ENCODE peak calls at places on chromosomes 1 and 21, in ten cellular contexts. L is fibroblast of the aortic adventitia, U is cardiac muscle cell, D is brain microvascular endothelial cell, A is heart left ventricle, P is psoas muscle, T is ovary, N is MG63, K is neural progenitor cell, W is small intestine. Z is an unnamed sample.

GRCh38 chr1:231020139-231020601 is 19.9 kb downstream of the FAM89A start:
- DNase-seq in L (no peak), U (no peak), D (peak), A (no peak), P (no peak), T (no peak), N (peak), K (no peak), W (no peak), Z (no peak)

GRCh38 chr1:31095298-31095981 is 29.9 kb upstream of the PUM1 start:
- DNase-seq in L (peak), U (no peak), D (peak), A (no peak), P (no peak), T (no peak), N (no peak), K (no peak), W (no peak), Z (peak)

GRCh38 chr1:33152685-33153432 is 29.0 kb downstream of the TRIM62 start:
- DNase-seq in L (peak), U (no peak), D (peak), A (peak), P (peak), T (peak), N (peak), K (peak), W (no peak), Z (no peak)

GRCh38 chr1:179366093-179366800 is 476 bp downstream of the AXDND1 start:
- DNase-seq in L (no peak), U (peak), D (no peak), A (no peak), P (no peak), T (no peak), N (no peak), K (peak), W (no peak), Z (no peak)

GRCh38 chr1:157403203-157403602 is 149.1 kb downstream of the FCRL5 start:
- DNase-seq in L (no peak), U (no peak), D (no peak), A (no peak), P (no peak), T (no peak), N (peak), K (peak), W (peak), Z (no peak)

GRCh38 chr1:225919906-225920305 is 4.1 kb downstream of the PYCR2 start:
- DNase-seq in L (peak), U (no peak), D (no peak), A (peak), P (peak), T (peak), N (peak), K (no peak), W (no peak), Z (peak)

GRCh38 chr1:158931055-158931737 is at the start of gene PYHIN1:
- DNase-seq in L (no peak), U (no peak), D (no peak), A (no peak), P (no peak), T (no peak), N (no peak), K (no peak), W (peak), Z (no peak)

GRCh38 chr1:195763146-195763906 is 844.9 kb downstream of the KCNT2 start:
- DNase-seq in L (no peak), U (no peak), D (no peak), A (peak), P (peak), T (no peak), N (peak), K (no peak), W (no peak), Z (no peak)

GRCh38 chr1:110765640-110766335 is 91.0 kb upstream of the KCNA3 start:
- DNase-seq in L (peak), U (peak), D (peak), A (no peak), P (no peak), T (no peak), N (peak), K (peak), W (peak), Z (peak)

GRCh38 chr1:233349137-233349536 is 21.6 kb downstream of the MAP3K21 start:
- DNase-seq in L (no peak), U (no peak), D (no peak), A (no peak), P (no peak), T (no peak), N (no peak), K (no peak), W (no peak), Z (no peak)

GRCh38 chr1:222054416-222054815 is 312.5 kb upstream of the DUSP10 start:
- DNase-seq in L (no peak), U (no peak), D (no peak), A (no peak), P (no peak), T (no peak), N (no peak), K (no peak), W (no peak), Z (no peak)

GRCh38 chr21:35147439-35147838 is 98.3 kb upstream of the RUNX1 start:
- DNase-seq in L (no peak), U (no peak), D (no peak), A (no peak), P (no peak), T (no peak), N (no peak), K (no peak), W (no peak), Z (no peak)

DNA sequence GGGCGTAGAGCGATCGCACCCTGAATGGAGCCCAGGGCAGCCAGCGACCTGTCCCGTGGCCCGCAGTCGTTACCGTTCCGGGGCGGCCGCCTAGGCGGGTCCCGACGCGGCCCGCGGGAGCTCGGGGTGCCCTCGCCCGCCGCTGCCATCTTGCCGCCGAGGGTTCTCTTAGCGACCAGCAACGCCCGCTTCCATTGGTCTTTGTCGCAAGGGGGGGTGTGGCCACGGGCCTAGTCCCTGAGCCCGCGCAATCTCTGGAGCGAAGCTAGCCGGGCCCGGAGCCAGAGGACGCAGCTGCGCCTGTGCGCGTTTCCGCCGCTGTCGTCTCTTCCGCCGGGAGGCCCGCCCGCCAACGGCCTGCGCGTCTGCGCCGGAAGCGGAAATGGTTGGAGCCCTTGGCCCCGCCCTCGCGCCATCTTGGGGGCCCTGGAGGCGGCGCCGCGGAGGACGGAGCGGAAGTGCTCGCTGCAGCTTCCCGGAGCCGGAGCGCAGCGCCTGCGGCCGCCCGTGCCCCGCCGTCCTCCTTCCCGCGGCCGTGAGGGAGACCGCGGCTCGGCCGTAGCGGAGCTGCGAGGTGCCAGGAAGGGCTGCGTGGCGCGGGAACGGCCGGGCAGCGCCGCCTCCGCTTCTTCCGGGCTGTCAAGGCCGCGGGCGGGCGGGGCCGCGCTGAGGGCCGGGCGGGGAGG is at the start of the genes MORN1 and RER1:
- DNase-seq in L (peak), U (peak), D (peak), A (peak), P (peak), T (peak), N (peak), K (peak), W (peak), Z (peak)
- H3K4me3 ChIP-seq in L (peak), U (peak), D (peak), A (peak), P (peak), T (peak), N (peak), K (peak), W (peak), Z (peak)

GRCh38 chr21:8992731-8993174 is 1528.6 kb upstream of the TPTE start:
- DNase-seq in L (no peak), U (no peak), D (no peak), A (no peak), P (peak), T (no peak), N (peak), K (no peak), W (no peak), Z (no peak)
- H3K4me3 ChIP-seq in L (no peak), U (no peak), D (no peak), A (no peak), P (no peak), T (no peak), N (no peak), K (no peak), W (no peak), Z (no peak)

DNA sequence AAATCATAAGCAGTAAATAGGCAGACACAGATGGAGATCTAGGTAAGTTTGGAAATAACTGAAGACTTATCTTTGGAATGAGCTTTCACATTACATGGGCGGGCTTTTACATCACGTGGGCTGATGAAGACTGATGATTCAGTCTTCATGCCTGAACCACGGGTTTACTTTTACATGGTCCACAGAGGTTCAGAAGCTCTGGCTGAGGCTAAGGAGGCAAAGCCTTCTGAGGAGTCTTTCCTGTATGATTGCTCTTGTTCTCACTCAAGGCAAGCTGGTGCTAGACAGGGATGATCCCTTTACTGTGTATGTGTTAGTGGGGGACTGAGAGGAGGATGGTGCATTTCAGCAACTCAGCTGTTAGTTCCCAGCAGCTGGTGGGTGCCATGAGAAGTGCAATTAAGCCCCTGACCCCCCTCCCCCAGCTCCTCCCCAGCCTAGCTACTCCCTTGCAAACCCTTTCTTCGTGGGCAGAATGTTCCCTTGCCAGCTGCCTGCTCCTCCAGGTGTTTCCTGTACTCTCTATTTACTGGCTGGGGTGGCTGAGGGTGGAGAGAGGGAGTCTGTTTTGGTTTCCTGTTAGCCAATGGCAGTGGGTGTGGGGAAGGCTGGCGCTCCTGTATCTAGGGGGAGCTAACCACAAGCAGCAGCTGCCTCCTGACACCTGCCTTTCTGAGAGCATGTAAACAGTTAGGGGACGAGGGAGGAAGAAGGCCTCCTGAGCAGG is 15.4 kb downstream of the BTG2 start:
- DNase-seq in L (peak), U (no peak), D (no peak), A (peak), P (peak), T (no peak), N (no peak), K (peak), W (peak), Z (no peak)
- H3K4me3 ChIP-seq in L (no peak), U (no peak), D (no peak), A (no peak), P (no peak), T (no peak), N (no peak), K (no peak), W (no peak), Z (no peak)

GRCh38 chr1:205504311-205505075 is at the start of gene CDK18:
- DNase-seq in L (no peak), U (peak), D (no peak), A (peak), P (peak), T (peak), N (peak), K (peak), W (peak), Z (no peak)

GRCh38 chr1:205507896-205508714 is 3.6 kb downstream of the CDK18 start:
- DNase-seq in L (no peak), U (no peak), D (no peak), A (no peak), P (no peak), T (no peak), N (no peak), K (no peak), W (no peak), Z (no peak)

GRCh38 chr1:205505076-205505729 is 734 bp downstream of the CDK18 start:
- DNase-seq in L (no peak), U (peak), D (no peak), A (no peak), P (no peak), T (no peak), N (no peak), K (peak), W (peak), Z (no peak)

GRCh38 chr1:205506409-205507196 is 2.1 kb downstream of the CDK18 start:
- DNase-seq in L (no peak), U (no peak), D (no peak), A (no peak), P (no peak), T (no peak), N (no peak), K (no peak), W (peak), Z (no peak)

GRCh38 chr1:205505791-205506190 is 1.3 kb downstream of the CDK18 start:
- DNase-seq in L (no peak), U (no peak), D (no peak), A (peak), P (peak), T (peak), N (peak), K (no peak), W (peak), Z (no peak)
- H3K4me3 ChIP-seq in L (no peak), U (peak), D (no peak), A (peak), P (peak), T (peak), N (no peak), K (peak), W (peak), Z (no peak)